ENCODE peak calls at places on chromosome 15, in eight cellular contexts. F, J, A, Y, O, E, H and D are unnamed samples.

GRCh38 chr15:75171408-75171807 is 30.3 kb upstream of the C15orf39 start:
- DNase-seq in A (peak), Y (peak), H (no peak), J (no peak), F (no peak), O (peak), E (peak), D (peak)

GRCh38 chr15:96264801-96265515 is 65.5 kb upstream of the NR2F2 start:
- DNase-seq in Y (no peak), E (peak), F (no peak), H (no peak), J (no peak), O (peak), A (no peak), D (peak)

GRCh38 chr15:45645026-45645980 is 10.5 kb downstream of the SQOR start:
- DNase-seq in F (no peak), A (peak), E (peak), J (no peak), Y (peak), O (peak), H (no peak), D (peak)

GRCh38 chr15:80864666-80865065 is 85.5 kb downstream of the CEMIP start:
- DNase-seq in J (no peak), H (no peak), Y (no peak), O (no peak), A (no peak), E (no peak), F (no peak), D (no peak)

GRCh38 chr15:101010781-101011180 is 91.6 kb downstream of the LRRK1 start:
- DNase-seq in A (no peak), F (no peak), E (no peak), J (no peak), Y (no peak), H (no peak), O (no peak), D (no peak)

GRCh38 chr15:67024322-67024997 is 40.9 kb upstream of the SMAD3 start:
- DNase-seq in O (peak), Y (peak), J (peak), E (peak), A (peak), F (peak), H (no peak), D (peak)

GRCh38 chr15:101156509-101157159 is 95.2 kb downstream of the CHSY1 start:
- DNase-seq in H (peak), E (peak), O (no peak), J (no peak), F (peak), A (peak), Y (no peak), D (peak)

GRCh38 chr15:65032823-65033537 is 3.5 kb upstream of the MTFMT start:
- DNase-seq in O (peak), J (peak), A (peak), E (peak), H (no peak), Y (peak), F (peak), D (peak)

GRCh38 chr15:46676233-46677206 is 1040.8 kb upstream of the SEMA6D start:
- DNase-seq in O (no peak), Y (no peak), J (no peak), E (no peak), F (no peak), A (no peak), H (no peak), D (no peak)

GRCh38 chr15:60584355-60585023 is 105.5 kb upstream of the ICE2 start:
- DNase-seq in F (no peak), O (no peak), J (no peak), H (no peak), E (no peak), Y (no peak), A (no peak), D (no peak)

GRCh38 chr15:101488300-101489164 is 975 bp downstream of the PCSK6 start:
- DNase-seq in E (no peak), A (no peak), Y (no peak), F (no peak), H (peak), J (no peak), O (no peak), D (no peak)

GRCh38 chr15:80801891-80802680 is 22.9 kb downstream of the CEMIP start:
- DNase-seq in F (no peak), H (peak), A (no peak), E (peak), O (peak), J (no peak), Y (no peak), D (no peak)

GRCh38 chr15:67183443-67184169 is 70.9 kb downstream of the AAGAB start:
- DNase-seq in J (no peak), O (no peak), A (peak), Y (peak), F (no peak), H (no peak), E (peak), D (peak)

GRCh38 chr15:86213420-86213819 is 133.7 kb downstream of the AGBL1 start:
- DNase-seq in F (no peak), H (no peak), O (no peak), A (no peak), Y (no peak), J (no peak), E (no peak), D (no peak)

GRCh38 chr15:82044373-82045178 is 1.2 kb downstream of the MEX3B start:
- DNase-seq in A (peak), J (no peak), H (peak), Y (peak), F (peak), O (no peak), E (peak), D (peak)

DNA sequence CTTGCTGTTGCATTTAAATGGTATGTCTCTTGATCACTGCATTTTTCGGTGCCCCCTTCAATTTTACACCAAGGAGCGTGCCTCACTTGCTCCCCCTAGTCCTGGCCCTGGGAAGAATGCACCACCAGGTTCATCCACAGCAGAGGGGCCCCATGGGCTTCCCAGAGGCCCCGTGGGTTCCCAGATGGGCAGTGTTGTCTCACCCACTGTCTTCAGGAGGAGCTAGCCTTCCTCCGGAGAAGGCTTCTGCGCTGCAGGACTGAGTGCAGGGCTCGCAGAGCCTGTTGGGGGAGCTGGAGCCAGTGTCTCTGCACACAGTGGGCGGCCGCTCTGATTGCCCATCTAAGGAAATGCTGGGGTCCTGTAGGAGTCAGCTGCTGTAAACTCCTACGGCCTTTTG is 45.9 kb downstream of the POLR2M start:
- DNase-seq in O (no peak), A (peak), H (no peak), E (no peak), F (no peak), J (no peak), Y (peak), D (peak)
- TF ChIP-seq CTCF in O (no peak), A (peak), H (no peak), E (no peak), F (peak), J (no peak), Y (peak), D (peak)

GRCh38 chr15:94844188-94844532 is 612.8 kb downstream of the MCTP2 start:
- DNase-seq in F (no peak), O (no peak), E (no peak), J (no peak), H (no peak), Y (no peak), A (no peak), D (no peak)

GRCh38 chr15:94847325-94847724 is 616.0 kb downstream of the MCTP2 start:
- DNase-seq in H (no peak), J (no peak), A (no peak), E (no peak), Y (no peak), F (no peak), O (no peak), D (no peak)

GRCh38 chr15:94843060-94843459 is 611.7 kb downstream of the MCTP2 start:
- DNase-seq in F (no peak), A (no peak), J (no peak), Y (no peak), E (no peak), H (no peak), O (no peak), D (no peak)

GRCh38 chr15:94845391-94845718 is 614.0 kb downstream of the MCTP2 start:
- DNase-seq in E (no peak), F (no peak), H (no peak), J (no peak), A (no peak), Y (no peak), O (no peak), D (no peak)

GRCh38 chr15:94844533-94845390 is 613.4 kb downstream of the MCTP2 start:
- DNase-seq in E (peak), F (peak), Y (peak), H (peak), O (no peak), J (no peak), A (peak), D (peak)
- H3K4me3 ChIP-seq in E (peak), F (peak), Y (peak), H (peak), O (no peak), J (no peak), A (peak), D (peak)

DNA sequence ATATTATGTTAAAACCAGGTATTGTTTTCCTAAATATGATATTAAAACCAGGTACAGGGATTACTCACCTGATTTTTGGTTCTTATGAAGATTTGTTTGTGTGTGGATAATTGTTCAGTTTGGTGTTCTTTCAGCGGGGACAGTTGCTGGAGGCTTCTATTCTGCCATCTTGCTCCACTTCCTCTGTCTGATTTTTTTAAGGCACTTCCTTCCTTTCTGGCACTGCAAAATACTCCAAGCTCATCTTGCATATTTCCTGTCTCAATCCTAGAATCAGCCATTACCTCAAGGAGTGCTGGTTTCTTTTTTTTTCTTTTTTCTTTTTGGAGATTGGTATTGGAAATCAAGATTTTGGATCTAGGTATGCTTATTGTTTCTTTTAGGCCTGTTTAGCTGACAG is 229.9 kb downstream of the SV2B start:
- DNase-seq in F (no peak), O (no peak), J (no peak), E (no peak), A (no peak), Y (no peak), H (no peak), D (no peak)
- TF ChIP-seq CTCF in F (no peak), O (no peak), J (no peak), E (no peak), A (no peak), Y (no peak), H (no peak), D (no peak)

GRCh38 chr15:40003491-40003916 is 35.5 kb downstream of the SRP14 start:
- DNase-seq in A (no peak), J (no peak), O (no peak), H (no peak), Y (no peak), F (no peak), E (no peak), D (no peak)
- H3K4me3 ChIP-seq in A (no peak), J (no peak), O (no peak), H (no peak), Y (no peak), F (no peak), E (no peak), D (no peak)

GRCh38 chr15:31435256-31435781 is 108.7 kb downstream of the KLF13 start:
- DNase-seq in O (peak), A (peak), J (no peak), Y (peak), E (peak), H (no peak), F (peak), D (peak)
- TF ChIP-seq CTCF in O (peak), A (peak), J (peak), Y (peak), E (peak), H (peak), F (peak), D (peak)